ENCODE peak calls at places on chromosomes 1 and 21, in nine cellular contexts. H is NCI-H2081, S is iPS-NIHi11, K is fibroblast of lung, D is trophoblast cell, Q is activated gamma-delta T cell treated with Interleukin-2 at 50 U/mL for 16 hours, V is AG10803, F is ovary, X is DND-41. P is an unnamed sample.

GRCh38 chr1:1283821-1284220 is 3.6 kb downstream of the SCNN1D start:
- DNase-seq in H (no peak), S (peak), K (no peak), D (no peak), Q (no peak), V (no peak), F (no peak), X (no peak), P (peak)

GRCh38 chr21:40404319-40404906 is 442.5 kb downstream of the DSCAM start:
- DNase-seq in H (peak), S (no peak), K (no peak), D (no peak), Q (no peak), V (no peak), F (no peak), X (no peak), P (no peak)

GRCh38 chr1:117658676-117659075 is 52.8 kb downstream of the TENT5C start:
- DNase-seq in H (no peak), S (no peak), K (no peak), D (no peak), Q (peak), V (no peak), F (no peak), X (peak), P (peak)

GRCh38 chr1:84698151-84698651 is 7.9 kb upstream of the SSX2IP start:
- DNase-seq in H (no peak), S (no peak), K (peak), D (no peak), Q (no peak), V (peak), F (no peak), X (no peak), P (no peak)

GRCh38 chr1:82449671-82450070 is 648.9 kb downstream of the ADGRL2 start:
- DNase-seq in H (no peak), S (no peak), K (no peak), D (peak), Q (no peak), V (peak), F (no peak), X (no peak), P (no peak)

GRCh38 chr1:29196863-29197589 is 15.3 kb upstream of the SRSF4 start:
- DNase-seq in H (no peak), S (no peak), K (peak), D (peak), Q (no peak), V (peak), F (no peak), X (no peak), P (no peak)

GRCh38 chr1:177170756-177171535 is at the start of gene BRINP2:
- DNase-seq in H (peak), S (peak), K (peak), D (no peak), Q (no peak), V (peak), F (no peak), X (no peak), P (no peak)

GRCh38 chr1:241972703-241973375 is 15.3 kb downstream of the BECN2 start:
- DNase-seq in H (peak), S (peak), K (no peak), D (peak), Q (no peak), V (peak), F (no peak), X (no peak), P (no peak)

GRCh38 chr1:101394041-101394440 is 157.2 kb downstream of the S1PR1 start:
- DNase-seq in H (no peak), S (no peak), K (peak), D (no peak), Q (no peak), V (peak), F (no peak), X (no peak), P (no peak)

P was measured in CD4-positive, alpha-beta memory T cell.